ENCODE peak calls at places on chromosomes 5 and 9, in five cellular contexts. F, J, A, E and X are unnamed samples.

GRCh38 chr9:116096046-116096445 is 57.5 kb upstream of the PAPPA start:
- DNase-seq in F (no peak), J (no peak), A (no peak), E (no peak), X (no peak)

GRCh38 chr5:10676224-10676623 is 84.8 kb downstream of the DAP start:
- DNase-seq in F (no peak), J (no peak), A (no peak), E (no peak), X (no peak)

GRCh38 chr9:112174965-112175795 is at the start of gene SUSD1:
- DNase-seq in F (peak), J (no peak), A (no peak), E (no peak), X (no peak)

GRCh38 chr9:113776194-113776593 is 99.9 kb upstream of the ZNF618 start:
- DNase-seq in F (no peak), J (no peak), A (no peak), E (no peak), X (no peak)

GRCh38 chr9:126016579-126017290 is 269.6 kb downstream of the PBX3 start:
- DNase-seq in F (no peak), J (no peak), A (no peak), E (no peak), X (no peak)

GRCh38 chr5:140357731-140358093 is 2.3 kb upstream of the SLC4A9 start:
- DNase-seq in F (peak), J (peak), A (peak), E (peak), X (peak)

GRCh38 chr9:134224827-134225154 is 60.4 kb upstream of the RNU6ATAC start:
- DNase-seq in F (no peak), J (no peak), A (no peak), E (peak), X (no peak)

GRCh38 chr9:89845321-89845720 is 240.5 kb downstream of the GADD45G start:
- DNase-seq in F (no peak), J (no peak), A (no peak), E (no peak), X (no peak)

GRCh38 chr9:87547665-87548064 is 50.0 kb downstream of the DAPK1 start:
- DNase-seq in F (peak), J (peak), A (no peak), E (no peak), X (no peak)

GRCh38 chr5:54551292-54551691 is 33.7 kb downstream of the SNX18 start:
- DNase-seq in F (no peak), J (no peak), A (no peak), E (no peak), X (no peak)

GRCh38 chr9:105976257-105976656 is 281.9 kb downstream of the TMEM38B start:
- DNase-seq in F (no peak), J (no peak), A (no peak), E (no peak), X (no peak)

GRCh38 chr9:1117439-1117838 is 67.3 kb downstream of the DMRT2 start:
- DNase-seq in F (no peak), J (no peak), A (no peak), E (no peak), X (no peak)

GRCh38 chr5:122668552-122668951 is 106.3 kb upstream of the SNX2 start:
- DNase-seq in F (no peak), J (no peak), A (no peak), E (no peak), X (no peak)

GRCh38 chr5:32206799-32207634 is 32.9 kb upstream of the GOLPH3 start:
- DNase-seq in F (no peak), J (no peak), A (no peak), E (no peak), X (no peak)

GRCh38 chr9:113310538-113310937 is 7.4 kb upstream of the RNF183 start:
- DNase-seq in F (no peak), J (no peak), A (no peak), E (no peak), X (no peak)

GRCh38 chr5:166031926-166032325 is 2259.5 kb upstream of the WWC1 start:
- DNase-seq in F (no peak), J (no peak), A (no peak), E (no peak), X (no peak)

GRCh38 chr9:98860871-98861293 is 53.4 kb downstream of the GALNT12 start:
- DNase-seq in F (peak), J (no peak), A (no peak), E (peak), X (peak)

GRCh38 chr5:173639-174600 is 17.4 kb upstream of the LRRC14B start:
- DNase-seq in F (no peak), J (no peak), A (no peak), E (no peak), X (no peak)

GRCh38 chr5:132457371-132458225 is 33.0 kb downstream of the IRF1 start:
- DNase-seq in F (no peak), J (no peak), A (no peak), E (peak), X (no peak)

GRCh38 chr9:30628915-30629564 is 1755.4 kb upstream of the ACO1 start:
- DNase-seq in F (no peak), J (peak), A (no peak), E (no peak), X (no peak)

GRCh38 chr9:128118971-128119665 is 8.4 kb downstream of the PTGES2 start:
- DNase-seq in F (peak), J (no peak), A (no peak), E (peak), X (no peak)

GRCh38 chr9:129283705-129284606 is 105.9 kb upstream of the IER5L start:
- DNase-seq in F (peak), J (no peak), A (no peak), E (peak), X (no peak)

GRCh38 chr5:178304016-178304415 is 71.4 kb upstream of the PHYKPL start:
- DNase-seq in F (peak), J (no peak), A (no peak), E (peak), X (no peak)

GRCh38 chr5:14457475-14457874 is 124.1 kb upstream of the OTULINL start:
- DNase-seq in F (no peak), J (no peak), A (no peak), E (no peak), X (no peak)

GRCh38 chr5:18433336-18433735 is 799.1 kb downstream of the TAF11L14 start:
- DNase-seq in F (no peak), J (no peak), A (no peak), E (no peak), X (no peak)

GRCh38 chr9:109683521-109683920 is 96.5 kb upstream of the PALM2AKAP2 start:
- DNase-seq in F (no peak), J (no peak), A (no peak), E (no peak), X (no peak)

GRCh38 chr5:177023247-177023703 is 779 bp downstream of the ZNF346 start:
- DNase-seq in F (no peak), J (no peak), A (no peak), E (no peak), X (no peak)

GRCh38 chr5:92637247-92637646 is 943.8 kb downstream of the NR2F1-AS1 start:
- DNase-seq in F (no peak), J (no peak), A (no peak), E (no peak), X (no peak)

GRCh38 chr9:96071245-96072124 is 196.0 kb downstream of the ERCC6L2 start:
- DNase-seq in F (no peak), J (no peak), A (peak), E (no peak), X (no peak)

GRCh38 chr5:31270396-31270795 is 76.9 kb downstream of the CDH6 start:
- DNase-seq in F (no peak), J (no peak), A (no peak), E (no peak), X (no peak)

GRCh38 chr5:161614342-161614741 is 67.8 kb upstream of the GABRB2 start:
- DNase-seq in F (no peak), J (no peak), A (no peak), E (no peak), X (no peak)

GRCh38 chr9:111601237-111602018 is 2.0 kb upstream of the PTGR1 start:
- DNase-seq in F (no peak), J (no peak), A (no peak), E (no peak), X (no peak)

GRCh38 chr9:111731916-111732315 is 62.8 kb downstream of the SHOC1 start:
- DNase-seq in F (no peak), J (no peak), A (no peak), E (no peak), X (no peak)

DNA sequence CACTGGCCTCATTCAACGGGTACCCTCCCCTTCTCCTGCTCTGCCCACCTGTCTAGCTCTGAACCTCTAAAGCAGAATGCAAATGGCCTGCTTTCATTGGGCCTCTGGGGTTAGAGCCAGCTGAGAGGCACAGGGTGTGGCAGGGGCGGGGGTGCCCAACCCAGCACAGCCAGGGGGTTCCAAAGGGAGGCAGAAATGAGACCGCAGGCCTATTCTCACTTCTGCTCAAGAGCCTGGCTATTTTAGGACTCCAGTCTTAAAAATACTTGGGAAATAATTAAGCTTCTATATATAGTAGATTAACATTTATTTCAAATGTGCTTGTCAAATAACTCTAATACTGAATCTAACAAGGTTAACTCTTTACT is 5.7 kb downstream of the QSOX2 start:
- DNase-seq in F (no peak), J (no peak), A (no peak), E (no peak), X (no peak)
- H3K4me3 ChIP-seq in F (no peak), J (no peak), A (no peak), E (no peak), X (no peak)

GRCh38 chr5:34919077-34919476 is 3.6 kb downstream of the BRIX1 start:
- DNase-seq in F (no peak), J (no peak), A (no peak), E (no peak), X (no peak)
- TF ChIP-seq CTCF in F (no peak), J (peak), A (peak), E (no peak), X (no peak)

GRCh38 chr9:137407590-137408300 is 15.2 kb downstream of the EXD3 start:
- DNase-seq in F (peak), J (no peak), A (no peak), E (peak), X (no peak)

GRCh38 chr9:137406876-137407589 is 15.9 kb downstream of the EXD3 start:
- DNase-seq in F (peak), J (no peak), A (no peak), E (no peak), X (no peak)

GRCh38 chr9:137405677-137406081 is 17.3 kb downstream of the EXD3 start:
- DNase-seq in F (peak), J (no peak), A (no peak), E (no peak), X (no peak)

GRCh38 chr9:137404971-137405584 is 17.9 kb downstream of the EXD3 start:
- DNase-seq in F (peak), J (no peak), A (no peak), E (no peak), X (no peak)

DNA sequence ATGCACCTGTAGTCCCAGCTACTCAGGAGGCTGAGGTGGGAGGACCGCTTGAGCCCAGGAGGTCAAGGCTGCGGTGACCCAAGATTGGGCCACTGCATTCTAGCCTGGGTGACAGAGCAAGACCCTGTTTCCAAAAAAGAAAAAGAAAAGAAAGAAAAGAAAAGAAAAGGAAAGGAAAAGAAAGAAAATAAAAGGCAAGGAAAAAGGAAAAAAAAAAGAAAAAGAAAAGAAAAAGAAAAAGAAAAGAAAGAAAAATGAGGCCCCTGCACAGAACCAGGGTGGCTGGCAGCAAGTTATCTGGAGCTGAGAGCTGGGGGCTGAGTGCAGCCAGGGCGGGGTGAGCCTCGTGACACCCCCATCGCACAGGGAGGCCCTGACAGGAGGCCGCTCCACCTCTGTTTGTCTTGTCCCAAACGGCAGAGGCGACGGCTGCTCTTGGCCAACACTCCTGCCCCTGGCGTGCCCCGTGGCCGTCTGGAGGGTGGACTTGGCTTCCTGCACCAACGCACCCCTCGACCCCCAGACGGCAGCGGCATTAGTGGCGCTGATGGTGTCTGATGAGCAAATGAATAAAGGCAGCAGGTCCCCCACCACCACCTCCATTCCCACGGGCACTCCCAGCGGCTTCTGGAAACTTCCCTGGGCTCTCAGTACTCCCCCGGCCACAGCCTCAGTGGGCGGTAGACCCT is 16.7 kb downstream of the EXD3 start:
- DNase-seq in F (peak), J (no peak), A (no peak), E (no peak), X (no peak)
- H3K4me3 ChIP-seq in F (no peak), J (peak), A (no peak), E (peak), X (no peak)

GRCh38 chr9:120368799-120369198 is 211.2 kb downstream of the CDK5RAP2 start:
- DNase-seq in F (no peak), J (no peak), A (no peak), E (no peak), X (no peak)

GRCh38 chr9:120365386-120365785 is 214.6 kb downstream of the CDK5RAP2 start:
- DNase-seq in F (no peak), J (no peak), A (no peak), E (no peak), X (no peak)

GRCh38 chr9:120363697-120364096 is 216.3 kb downstream of the CDK5RAP2 start:
- DNase-seq in F (no peak), J (no peak), A (no peak), E (no peak), X (no peak)

GRCh38 chr9:120369608-120370220 is 210.3 kb downstream of the CDK5RAP2 start:
- DNase-seq in F (no peak), J (no peak), A (no peak), E (no peak), X (no peak)

GRCh38 chr9:120366646-120367019 is 213.3 kb downstream of the CDK5RAP2 start:
- DNase-seq in F (no peak), J (peak), A (peak), E (no peak), X (peak)
- TF ChIP-seq CTCF in F (peak), J (peak), A (peak), E (no peak), X (peak)